ENCODE peak calls at places on chromosomes 7 and 10, in four cellular contexts. One of them, this sample, is unnamed.

GRCh38 chr7:108454674-108455523 is 1.3 kb downstream of the NRCAM start:
- DNase-seq in cardiac muscle cell: peak; percentile 66
- DNase-seq in spleen: peak; percentile 81
- DNase-seq in aorta: no peak
- DNase-seq in this sample: peak; percentile 42

GRCh38 chr10:102628451-102628911 is 15.8 kb upstream of the TRIM8 start:
- DNase-seq in cardiac muscle cell: peak; percentile 47
- DNase-seq in spleen: peak; percentile 79
- DNase-seq in aorta: peak; percentile 87
- DNase-seq in this sample: peak; percentile 69

GRCh38 chr10:61933857-61934559 is 32.5 kb downstream of the ARID5B start:
- DNase-seq in cardiac muscle cell: no peak
- DNase-seq in spleen: no peak
- DNase-seq in aorta: no peak
- DNase-seq in this sample: no peak

GRCh38 chr10:68074404-68074774 is 694 bp downstream of the HERC4 start:
- DNase-seq in cardiac muscle cell: no peak
- DNase-seq in spleen: no peak
- DNase-seq in aorta: no peak
- DNase-seq in this sample: no peak

GRCh38 chr7:22406715-22407114 is 49.8 kb upstream of the RAPGEF5 start:
- DNase-seq in cardiac muscle cell: no peak
- DNase-seq in spleen: no peak
- DNase-seq in aorta: no peak
- DNase-seq in this sample: no peak

GRCh38 chr10:69376662-69377061 is 40.1 kb downstream of the TACR2 start:
- DNase-seq in cardiac muscle cell: no peak
- DNase-seq in spleen: no peak
- DNase-seq in aorta: no peak
- DNase-seq in this sample: no peak

GRCh38 chr10:11921800-11922387 is 98.7 kb downstream of the PROSER2 start:
- DNase-seq in cardiac muscle cell: no peak
- DNase-seq in spleen: peak; percentile 62
- DNase-seq in aorta: no peak
- DNase-seq in this sample: no peak

GRCh38 chr10:59134302-59134701 is 42.1 kb upstream of the PHYHIPL start:
- DNase-seq in cardiac muscle cell: no peak
- DNase-seq in spleen: no peak
- DNase-seq in aorta: no peak
- DNase-seq in this sample: no peak

GRCh38 chr10:79898597-79899325 is 50.1 kb downstream of the SFTPD start:
- DNase-seq in cardiac muscle cell: no peak
- DNase-seq in spleen: no peak
- DNase-seq in aorta: no peak
- DNase-seq in this sample: no peak

GRCh38 chr7:16774294-16774693 is 20.7 kb downstream of the TSPAN13 start:
- DNase-seq in cardiac muscle cell: no peak
- DNase-seq in spleen: no peak
- DNase-seq in aorta: no peak
- DNase-seq in this sample: no peak

GRCh38 chr10:79079490-79080355 is 11.0 kb downstream of the ZMIZ1 start:
- DNase-seq in cardiac muscle cell: peak; percentile 42
- DNase-seq in spleen: no peak
- DNase-seq in aorta: no peak
- DNase-seq in this sample: peak; percentile 62

GRCh38 chr10:48655426-48656240 is 29.0 kb upstream of the WDFY4 start:
- DNase-seq in cardiac muscle cell: peak; percentile 71
- DNase-seq in spleen: peak; percentile 90
- DNase-seq in aorta: peak; percentile 95
- DNase-seq in this sample: peak; percentile 82

GRCh38 chr7:132160525-132161230 is 415.6 kb downstream of the PLXNA4 start:
- DNase-seq in cardiac muscle cell: no peak
- DNase-seq in spleen: no peak
- DNase-seq in aorta: no peak
- DNase-seq in this sample: no peak

GRCh38 chr10:128307819-128308218 is 181.6 kb upstream of the MKI67 start:
- DNase-seq in cardiac muscle cell: no peak
- DNase-seq in spleen: no peak
- DNase-seq in aorta: no peak
- DNase-seq in this sample: no peak

GRCh38 chr7:150941983-150942590 is 36.0 kb downstream of the KCNH2 start:
- DNase-seq in cardiac muscle cell: peak; percentile 23
- DNase-seq in spleen: peak; percentile 82
- DNase-seq in aorta: no peak
- DNase-seq in this sample: peak; percentile 58

GRCh38 chr10:5476918-5477525 is 22.3 kb downstream of the CALML5 start:
- DNase-seq in cardiac muscle cell: no peak
- DNase-seq in spleen: no peak
- DNase-seq in aorta: no peak
- DNase-seq in this sample: no peak

GRCh38 chr10:129057856-129058663 is 409.0 kb upstream of the MGMT start:
- DNase-seq in cardiac muscle cell: no peak
- DNase-seq in spleen: peak; percentile 84
- DNase-seq in aorta: no peak
- DNase-seq in this sample: no peak

GRCh38 chr10:17077251-17077904 is 52.2 kb downstream of the CUBN start:
- DNase-seq in cardiac muscle cell: no peak
- DNase-seq in spleen: no peak
- DNase-seq in aorta: no peak
- DNase-seq in this sample: no peak

GRCh38 chr10:99234067-99234738 is 1.4 kb downstream of the HPSE2 start:
- DNase-seq in cardiac muscle cell: peak; percentile 65
- DNase-seq in spleen: peak; percentile 94
- DNase-seq in aorta: peak; percentile 83
- DNase-seq in this sample: peak; percentile 86

GRCh38 chr7:49770838-49771237 is 2.6 kb upstream of the VWC2 start:
- DNase-seq in cardiac muscle cell: no peak
- DNase-seq in spleen: no peak
- DNase-seq in aorta: no peak
- DNase-seq in this sample: no peak
- H3K27ac ChIP-seq in cardiac muscle cell: no peak overlapping the region
- H3K27ac ChIP-seq in spleen: no peak overlapping the region
- H3K27ac ChIP-seq in aorta: no peak overlapping the region
- H3K27ac ChIP-seq in this sample: no peak overlapping the region

DNA sequence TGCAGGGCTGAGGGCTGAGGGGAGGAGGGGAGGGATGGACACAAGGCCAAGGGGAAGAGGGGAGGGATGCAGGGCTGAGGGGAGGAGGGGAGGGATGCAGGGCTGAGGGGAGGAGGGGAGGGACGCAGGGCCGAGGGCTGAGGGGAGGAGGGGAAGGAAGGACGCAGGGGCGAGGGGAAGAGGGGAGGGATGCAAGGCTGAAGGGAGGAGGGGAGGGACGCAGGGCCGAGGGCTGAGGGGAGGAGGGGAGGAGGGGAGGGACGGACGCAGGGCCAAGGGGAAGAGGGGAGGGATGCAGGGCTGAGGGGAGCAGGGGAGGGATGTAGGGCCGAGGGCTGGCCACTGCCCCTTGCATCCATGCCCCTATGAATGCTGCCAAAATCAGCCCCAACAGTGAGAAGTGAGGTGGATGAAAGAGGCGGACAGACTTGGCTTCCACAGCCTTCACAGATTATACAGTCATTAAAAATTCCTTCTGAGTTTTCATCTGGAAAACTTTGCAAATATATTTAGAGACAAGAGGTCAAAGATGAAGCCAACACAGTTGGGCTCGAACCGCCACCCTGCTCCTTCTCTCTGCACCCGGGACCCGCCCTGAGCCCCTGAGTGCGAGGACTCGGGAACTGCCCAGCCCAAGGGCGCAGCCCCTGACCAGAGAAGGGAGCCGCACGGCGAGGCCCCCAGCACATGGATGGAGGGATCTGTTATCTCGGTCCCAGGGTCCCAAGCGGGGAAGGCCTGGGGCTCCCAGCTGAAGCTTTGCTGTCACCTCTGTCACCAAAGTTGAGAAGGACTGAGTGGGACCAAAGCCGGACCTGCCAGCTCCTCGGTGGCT is 65.8 kb downstream of the DIP2C start:
- DNase-seq in cardiac muscle cell: no peak
- DNase-seq in spleen: peak; percentile 52
- DNase-seq in aorta: peak; percentile 39
- DNase-seq in this sample: no peak
- H3K4me1 ChIP-seq in cardiac muscle cell: peaks cover 21% of the 10 kb centered on the region
- H3K4me1 ChIP-seq in spleen: peaks cover 28% of the 10 kb centered on the region
- H3K4me1 ChIP-seq in aorta: no peaks in the 10 kb centered on the region
- H3K4me1 ChIP-seq in this sample: peaks cover 9% of the 10 kb centered on the region

DNA sequence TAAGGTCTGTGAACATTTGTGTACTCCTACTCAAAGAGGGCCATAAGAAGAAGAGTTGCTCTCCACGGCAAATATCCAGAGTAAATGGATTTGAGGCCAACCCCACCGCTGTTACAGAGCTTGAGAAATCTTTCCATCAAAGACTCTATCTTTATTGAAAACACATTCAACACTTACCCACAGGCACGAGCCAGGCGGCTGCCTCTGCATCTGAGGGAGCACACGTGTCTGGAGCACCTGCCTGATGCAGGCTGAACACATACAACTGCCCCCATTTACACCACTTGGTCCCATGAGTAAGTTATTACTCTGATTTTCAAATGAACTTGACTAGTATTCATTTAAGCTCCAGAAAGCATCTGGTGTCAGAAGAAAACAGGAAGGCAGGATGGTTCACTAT is 38.7 kb downstream of the HBP1 start:
- DNase-seq in cardiac muscle cell: no peak
- DNase-seq in spleen: no peak
- DNase-seq in aorta: no peak
- DNase-seq in this sample: no peak
- H3K27ac ChIP-seq in cardiac muscle cell: no peak overlapping the region
- H3K27ac ChIP-seq in spleen: no peak overlapping the region
- H3K27ac ChIP-seq in aorta: no peak overlapping the region
- H3K27ac ChIP-seq in this sample: peak overlapping the region; percentile 12

GRCh38 chr7:137962491-137962874 is 39.4 kb downstream of the CREB3L2 start:
- DNase-seq in cardiac muscle cell: no peak
- DNase-seq in spleen: no peak
- DNase-seq in aorta: no peak
- DNase-seq in this sample: no peak

GRCh38 chr7:137957887-137958286 is 44.0 kb downstream of the CREB3L2 start:
- DNase-seq in cardiac muscle cell: peak; percentile 60
- DNase-seq in spleen: no peak
- DNase-seq in aorta: peak; percentile 70
- DNase-seq in this sample: no peak

GRCh38 chr7:137958593-137959431 is 43.1 kb downstream of the CREB3L2 start:
- DNase-seq in cardiac muscle cell: no peak
- DNase-seq in spleen: no peak
- DNase-seq in aorta: no peak
- DNase-seq in this sample: no peak

GRCh38 chr7:137961200-137962177 is 40.4 kb downstream of the CREB3L2 start:
- DNase-seq in cardiac muscle cell: no peak
- DNase-seq in spleen: no peak
- DNase-seq in aorta: peak; percentile 72
- DNase-seq in this sample: no peak

DNA sequence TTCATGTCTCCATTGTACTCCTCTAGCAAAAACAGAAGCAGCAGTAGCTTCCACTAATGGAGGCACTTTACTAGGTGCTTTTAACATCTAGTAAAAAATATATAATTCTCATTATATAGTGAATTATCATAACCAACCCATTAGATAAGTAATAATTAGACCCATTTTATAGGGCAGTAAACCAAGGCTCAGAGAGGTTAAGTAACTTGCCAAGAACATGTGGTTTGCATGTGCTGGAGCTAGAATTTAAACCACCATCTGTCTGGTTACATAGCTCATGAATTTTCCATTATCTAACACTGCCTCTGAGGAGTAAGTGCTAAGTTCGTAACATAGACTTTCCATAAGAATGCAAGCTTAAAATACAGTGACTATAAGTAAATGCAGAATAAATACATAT is 41.9 kb downstream of the CREB3L2 start:
- DNase-seq in cardiac muscle cell: no peak
- DNase-seq in spleen: no peak
- DNase-seq in aorta: no peak
- DNase-seq in this sample: no peak
- H3K4me1 ChIP-seq in cardiac muscle cell: peaks cover 24% of the 10 kb centered on the region
- H3K4me1 ChIP-seq in spleen: peaks cover 11% of the 10 kb centered on the region
- H3K4me1 ChIP-seq in aorta: peaks cover 21% of the 10 kb centered on the region
- H3K4me1 ChIP-seq in this sample: peaks cover 50% of the 10 kb centered on the region

This sample was measured in lower lobe of right lung.